ENCODE peak calls at places on chromosome 20, in ten cellular contexts. Y is MM.1S; M is prostate gland; O is ovary; C is IMR-90; W is CD8-positive, alpha-beta memory T cell; J is heart left ventricle; K is CD4-positive, alpha-beta memory T cell; B is psoas muscle; E is RWPE1. A is an unnamed sample.

GRCh38 chr20:17533396-17533795 is 2.2 kb upstream of the BFSP1 start:
- DNase-seq in Y (peak; percentile 34), M (no peak), O (no peak), C (peak; percentile 60), W (no peak), J (no peak), K (peak; percentile 9), B (no peak), E (peak; percentile 79), A (no peak)

GRCh38 chr20:17878912-17879602 is 89.5 kb downstream of the SNX5 start:
- DNase-seq in Y (peak; percentile 41), M (no peak), O (no peak), C (no peak), W (no peak), J (no peak), K (no peak), B (no peak), E (no peak), A (no peak)

GRCh38 chr20:38094373-38094775 is 60.8 kb downstream of the RPRD1B start:
- DNase-seq in Y (peak; percentile 12), M (no peak), O (no peak), C (peak; percentile 85), W (peak; percentile 15), J (no peak), K (peak; percentile 24), B (peak; percentile 65), E (peak; percentile 54), A (no peak)

GRCh38 chr20:844473-845225 is 11.1 kb downstream of the FAM110A start:
- DNase-seq in Y (peak; percentile 79), M (peak; percentile 96), O (peak; percentile 89), C (peak; percentile 87), W (peak; percentile 92), J (peak; percentile 92), K (peak; percentile 81), B (peak; percentile 87), E (peak; percentile 98), A (peak; percentile 67)

GRCh38 chr20:63013207-63013606 is 6.4 kb upstream of the BHLHE23 start:
- DNase-seq in Y (no peak), M (no peak), O (no peak), C (no peak), W (no peak), J (no peak), K (no peak), B (no peak), E (no peak), A (no peak)

GRCh38 chr20:25250508-25250907 is 2.6 kb downstream of the PYGB start:
- DNase-seq in Y (no peak), M (no peak), O (no peak), C (peak; percentile 18), W (no peak), J (no peak), K (no peak), B (no peak), E (peak; percentile 48), A (no peak)

GRCh38 chr20:64099880-64100565 is 7.3 kb downstream of the NPBWR2 start:
- DNase-seq in Y (peak; percentile 25), M (no peak), O (no peak), C (no peak), W (no peak), J (peak; percentile 21), K (no peak), B (no peak), E (no peak), A (no peak)

GRCh38 chr20:32979201-32979998 is 24.8 kb downstream of the SUN5 start:
- DNase-seq in Y (no peak), M (no peak), O (no peak), C (no peak), W (no peak), J (no peak), K (no peak), B (no peak), E (no peak), A (no peak)

GRCh38 chr20:17898548-17898994 is 70.0 kb downstream of the SNX5 start:
- DNase-seq in Y (peak; percentile 80), M (peak; percentile 80), O (peak; percentile 67), C (peak; percentile 75), W (peak; percentile 45), J (peak; percentile 81), K (peak; percentile 61), B (peak; percentile 54), E (peak; percentile 78), A (no peak)

GRCh38 chr20:38081575-38081974 is 48.0 kb downstream of the RPRD1B start:
- DNase-seq in Y (no peak), M (no peak), O (no peak), C (no peak), W (no peak), J (no peak), K (no peak), B (no peak), E (no peak), A (no peak)

GRCh38 chr20:3071610-3072529 is at the start of gene OXT:
- DNase-seq in Y (no peak), M (peak; percentile 20), O (no peak), C (no peak), W (peak; percentile 62), J (peak; percentile 80), K (peak; percentile 65), B (peak; percentile 60), E (no peak), A (no peak)

GRCh38 chr20:12911372-12911771 is 97.4 kb upstream of the SPTLC3 start:
- DNase-seq in Y (no peak), M (no peak), O (no peak), C (no peak), W (no peak), J (no peak), K (no peak), B (no peak), E (no peak), A (no peak)
- H3K27ac ChIP-seq in Y (no peak overlapping the region), M (no peak overlapping the region), O (no peak overlapping the region), C (no peak overlapping the region), W (no peak overlapping the region), J (no peak overlapping the region), K (no peak overlapping the region), B (no peak overlapping the region), E (no peak overlapping the region), A (no peak overlapping the region)

GRCh38 chr20:36851490-36851889 is 24.4 kb upstream of the TLDC2 start:
- DNase-seq in Y (no peak), M (no peak), O (no peak), C (no peak), W (no peak), J (no peak), K (no peak), B (no peak), E (no peak), A (no peak)
- H3K27ac ChIP-seq in Y (no peak overlapping the region), M (peak overlapping the region; percentile 71), O (no peak overlapping the region), C (no peak overlapping the region), W (no peak overlapping the region), J (peak overlapping the region; percentile 71), K (no peak overlapping the region), B (peak overlapping the region; percentile 66), E (peak overlapping the region; percentile 99), A (no peak overlapping the region)

GRCh38 chr20:5070570-5070969 is 49.2 kb downstream of the PCNA start:
- DNase-seq in Y (no peak), M (no peak), O (no peak), C (no peak), W (no peak), J (no peak), K (no peak), B (no peak), E (no peak), A (no peak)

GRCh38 chr20:5067877-5068276 is 51.9 kb downstream of the PCNA start:
- DNase-seq in Y (no peak), M (no peak), O (no peak), C (no peak), W (no peak), J (no peak), K (no peak), B (no peak), E (no peak), A (no peak)

GRCh38 chr20:5070081-5070480 is 49.7 kb downstream of the PCNA start:
- DNase-seq in Y (no peak), M (no peak), O (no peak), C (no peak), W (no peak), J (no peak), K (no peak), B (no peak), E (no peak), A (no peak)

GRCh38 chr20:5072756-5073153 is 47.0 kb downstream of the PCNA start:
- DNase-seq in Y (no peak), M (no peak), O (no peak), C (no peak), W (no peak), J (no peak), K (no peak), B (no peak), E (no peak), A (no peak)

GRCh38 chr20:5069141-5069806 is 50.5 kb downstream of the PCNA start:
- DNase-seq in Y (peak; percentile 67), M (no peak), O (no peak), C (no peak), W (no peak), J (no peak), K (no peak), B (no peak), E (no peak), A (no peak)
- H3K27ac ChIP-seq in Y (peak overlapping the region; percentile 42), M (no peak overlapping the region), O (no peak overlapping the region), C (no peak overlapping the region), W (no peak overlapping the region), J (no peak overlapping the region), K (no peak overlapping the region), B (no peak overlapping the region), E (no peak overlapping the region), A (no peak overlapping the region)

GRCh38 chr20:31699801-31700728 is 22.6 kb downstream of the BCL2L1 start:
- DNase-seq in Y (no peak), M (no peak), O (no peak), C (no peak), W (no peak), J (no peak), K (no peak), B (no peak), E (no peak), A (no peak)

GRCh38 chr20:31700747-31701146 is 21.9 kb downstream of the BCL2L1 start:
- DNase-seq in Y (no peak), M (no peak), O (no peak), C (no peak), W (no peak), J (no peak), K (no peak), B (no peak), E (no peak), A (no peak)

GRCh38 chr20:31704225-31705119 is 18.2 kb downstream of the BCL2L1 start:
- DNase-seq in Y (no peak), M (peak; percentile 82), O (no peak), C (peak; percentile 66), W (no peak), J (no peak), K (no peak), B (no peak), E (peak; percentile 97), A (peak; percentile 95)

GRCh38 chr20:31698803-31699718 is 23.6 kb downstream of the BCL2L1 start:
- DNase-seq in Y (peak; percentile 93), M (peak; percentile 73), O (peak; percentile 45), C (peak; percentile 98), W (no peak), J (no peak), K (no peak), B (peak; percentile 54), E (peak; percentile 95), A (peak; percentile 98)

DNA sequence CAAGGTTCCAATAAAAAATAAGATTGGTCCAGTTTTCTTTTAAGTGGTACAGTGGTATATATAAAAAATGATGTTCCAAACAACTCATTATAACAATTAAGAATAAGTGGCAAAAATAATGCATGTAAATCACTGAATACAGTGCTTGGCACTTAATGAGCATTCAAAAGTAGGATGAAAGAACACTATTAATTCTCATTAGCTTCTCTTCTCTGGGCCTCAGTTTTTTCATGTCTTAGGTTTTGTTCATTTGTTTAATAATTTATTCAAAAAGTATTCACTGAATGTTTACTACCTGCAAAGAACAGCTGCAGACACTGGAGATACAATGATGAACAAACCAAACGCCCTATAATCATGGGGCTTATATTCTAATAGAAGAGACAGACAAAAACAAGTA is 21.1 kb downstream of the BCL2L1 start:
- DNase-seq in Y (no peak), M (no peak), O (no peak), C (no peak), W (no peak), J (no peak), K (no peak), B (no peak), E (no peak), A (no peak)
- H3K27ac ChIP-seq in Y (peak overlapping the region; percentile 98), M (no peak overlapping the region), O (no peak overlapping the region), C (no peak overlapping the region), W (no peak overlapping the region), J (no peak overlapping the region), K (no peak overlapping the region), B (peak overlapping the region; percentile 98), E (no peak overlapping the region), A (peak overlapping the region; percentile 100)

A was measured in epithelial cell of prostate.